ENCODE peak calls at places on chromosomes 13 and 19, in eight cellular contexts. R is GM23338, I is left lung, K is body of pancreas, H is choroid plexus epithelial cell, Z is tibial nerve, E is fibroblast of the aortic adventitia, Y is H1. N is an unnamed sample.

GRCh38 chr19:934865-935422 is 9.1 kb downstream of the ARID3A start:
- DNase-seq in H (peak; percentile 50), I (peak; percentile 97), K (peak; percentile 98), Z (peak; percentile 58), R (no peak), Y (no peak), E (peak; percentile 59), N (peak; percentile 95)

GRCh38 chr19:1171755-1172352 is 2.2 kb downstream of the SBNO2 start:
- DNase-seq in R (no peak), Z (no peak), I (peak; percentile 73), E (peak; percentile 33), H (peak; percentile 31), K (no peak), Y (no peak), N (no peak)

GRCh38 chr13:67229438-67230242 is 496 bp downstream of the PCDH9 start:
- DNase-seq in R (peak; percentile 10), Z (no peak), K (no peak), E (no peak), I (no peak), Y (no peak), H (peak; percentile 37), N (no peak)

GRCh38 chr19:10603873-10604459 is 16.9 kb upstream of the AP1M2 start:
- DNase-seq in H (peak; percentile 69), R (no peak), Z (no peak), K (peak; percentile 43), Y (no peak), E (peak; percentile 13), I (no peak), N (no peak)

GRCh38 chr13:112803422-112803821 is 113.6 kb downstream of the ATP11A start:
- DNase-seq in Z (no peak), H (no peak), K (no peak), Y (no peak), E (no peak), I (no peak), R (no peak), N (no peak)

GRCh38 chr19:46492841-46493235 is 2.8 kb downstream of the PNMA8B start:
- DNase-seq in R (peak; percentile 55), I (no peak), Z (no peak), K (no peak), Y (no peak), H (no peak), E (no peak), N (no peak)

GRCh38 chr19:3691726-3692125 is 8.5 kb downstream of the PIP5K1C start:
- DNase-seq in R (no peak), Y (no peak), H (no peak), E (no peak), K (no peak), Z (no peak), I (peak; percentile 74), N (no peak)

GRCh38 chr19:19406878-19407639 is 1.6 kb downstream of the GATAD2A start:
- DNase-seq in I (no peak), R (no peak), H (peak; percentile 52), E (peak; percentile 53), Z (no peak), K (peak; percentile 58), Y (no peak), N (peak; percentile 45)

GRCh38 chr13:83881917-83882625 is at the start of gene SLITRK1:
- DNase-seq in R (peak; percentile 96), Z (no peak), K (peak; percentile 84), H (peak; percentile 70), E (peak; percentile 63), I (peak; percentile 49), Y (peak; percentile 93), N (peak; percentile 62)

GRCh38 chr13:25958983-25959382 is 92.8 kb downstream of the SHISA2 start:
- DNase-seq in H (no peak), E (no peak), R (no peak), Z (no peak), Y (no peak), I (no peak), K (no peak), N (no peak)

GRCh38 chr19:7970716-7971448 is 27.4 kb upstream of the TIMM44 start:
- DNase-seq in R (peak; percentile 94), Y (peak; percentile 85), I (peak; percentile 46), H (peak; percentile 58), K (no peak), E (peak; percentile 30), Z (no peak), N (no peak)

GRCh38 chr19:6481541-6482342 is at the start of gene DENND1C:
- DNase-seq in R (peak; percentile 74), E (no peak), Z (no peak), H (peak; percentile 32), K (peak; percentile 41), I (peak; percentile 90), Y (peak; percentile 65), N (no peak)

GRCh38 chr19:54428323-54429175 is 13.3 kb downstream of the TTYH1 start:
- DNase-seq in R (no peak), Y (no peak), H (no peak), I (no peak), K (no peak), E (no peak), Z (no peak), N (no peak)

GRCh38 chr13:64819081-64819480 is 2411.1 kb downstream of the PCDH9 start:
- DNase-seq in H (peak; percentile 58), Y (no peak), R (no peak), I (no peak), E (no peak), Z (no peak), K (no peak), N (no peak)

GRCh38 chr13:97021241-97021640 is 27.0 kb upstream of the OXGR1 start:
- DNase-seq in Y (no peak), K (no peak), E (no peak), H (no peak), R (no peak), I (no peak), Z (no peak), N (no peak)

GRCh38 chr19:54136086-54136863 is 1.3 kb upstream of the CNOT3 start:
- DNase-seq in K (no peak), I (peak; percentile 73), E (peak; percentile 19), Z (no peak), H (no peak), R (peak; percentile 61), Y (no peak), N (no peak)

GRCh38 chr13:43132228-43132627 is 108.8 kb downstream of the DNAJC15 start:
- DNase-seq in Z (no peak), H (peak; percentile 78), R (peak; percentile 87), I (no peak), E (peak; percentile 23), Y (no peak), K (peak; percentile 32), N (no peak)

GRCh38 chr13:60572003-60572792 is 175.2 kb downstream of the TDRD3 start:
- DNase-seq in H (peak; percentile 87), Z (no peak), E (peak; percentile 63), Y (no peak), K (no peak), I (no peak), R (peak; percentile 61), N (no peak)

GRCh38 chr19:46426506-46427162 is 2.1 kb downstream of the PNMA8C start:
- DNase-seq in Y (peak; percentile 91), K (peak; percentile 90), H (peak; percentile 88), Z (no peak), I (no peak), R (peak; percentile 94), E (peak; percentile 75), N (no peak)

DNA sequence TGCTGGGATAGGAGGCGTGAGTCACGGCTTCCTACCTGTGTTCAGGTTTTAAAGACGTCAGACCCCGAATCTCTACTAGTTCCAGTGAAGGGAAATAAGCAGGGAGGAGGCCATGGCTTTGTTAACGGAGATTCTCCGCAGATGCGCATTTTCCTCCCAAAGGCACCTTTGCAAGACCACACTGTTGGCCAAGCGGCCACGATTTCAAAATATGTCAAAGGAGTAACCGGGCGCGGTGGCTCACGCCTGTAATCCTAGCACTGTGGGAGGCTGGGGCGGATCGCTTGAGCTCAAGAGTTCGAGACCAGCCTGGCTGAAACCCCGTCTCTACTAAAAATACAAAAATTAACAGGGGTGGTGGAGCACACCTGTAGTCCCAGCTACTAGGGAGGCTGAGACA is 21.9 kb downstream of the ZNF763 start:
- DNase-seq in Y (no peak), I (no peak), R (peak; percentile 30), Z (no peak), K (no peak), H (no peak), E (no peak), N (no peak)
- H3K4me3 ChIP-seq in Y (no peak overlapping the region), I (no peak overlapping the region), R (peak overlapping the region; percentile 96), Z (no peak overlapping the region), K (no peak overlapping the region), H (no peak overlapping the region), E (no peak overlapping the region), N (no peak overlapping the region)

GRCh38 chr19:41872775-41873647 is 4.1 kb upstream of the CD79A start:
- DNase-seq in H (peak; percentile 74), Z (no peak), I (peak; percentile 96), K (peak; percentile 87), R (peak; percentile 96), E (peak; percentile 55), Y (peak; percentile 92), N (peak; percentile 82)
- TF ChIP-seq CTCF in H (peak; percentile 85), Z (peak; percentile 30), I (peak; percentile 66), K (peak; percentile 77), R (peak; percentile 89), E (peak; percentile 66), Y (peak; percentile 87), N (peak; percentile 63)

DNA sequence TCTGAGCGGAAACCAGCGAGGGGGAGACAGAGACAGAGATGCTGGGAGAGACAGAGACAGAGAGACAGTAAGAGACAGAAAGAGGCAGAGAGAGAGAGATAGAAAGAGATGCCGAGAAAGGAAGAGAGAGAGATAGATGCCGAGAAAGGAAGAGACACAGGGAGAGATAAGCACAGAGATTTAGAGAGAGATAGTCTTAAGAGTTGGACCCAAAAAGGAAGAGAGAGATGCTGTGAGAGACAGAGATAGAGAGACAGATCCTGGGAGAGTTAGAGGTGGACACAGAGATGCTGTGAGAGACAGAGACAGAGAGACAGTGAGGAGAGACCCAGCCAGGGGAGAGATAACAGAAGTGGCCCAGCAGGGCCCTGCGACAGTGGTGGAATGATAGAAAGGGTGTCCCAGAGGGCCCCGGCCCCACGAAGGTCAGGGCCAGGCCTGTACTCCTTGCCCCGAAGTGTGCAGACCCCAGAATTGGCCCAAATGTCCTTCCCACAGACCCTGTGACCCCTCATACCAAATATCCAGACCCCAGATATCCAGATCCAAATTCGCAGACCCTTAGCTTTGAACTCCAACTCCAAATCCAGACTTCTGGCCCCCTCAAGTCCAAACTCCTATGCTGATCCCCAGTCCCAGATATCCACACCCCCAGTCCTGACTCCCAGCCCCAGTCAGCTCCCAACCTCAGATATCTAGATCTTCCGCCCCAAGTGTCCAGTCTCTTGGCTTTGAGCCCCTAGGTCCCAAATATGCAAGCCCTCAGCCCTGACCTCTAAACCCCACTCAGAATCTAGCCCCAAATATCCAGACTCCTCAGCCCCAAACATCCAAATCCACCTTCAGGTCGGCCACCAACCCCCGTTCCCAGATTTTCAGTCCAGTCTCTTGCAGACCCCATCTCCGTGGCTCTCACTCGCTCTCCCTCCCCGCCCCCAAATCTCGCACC is 1.1 kb downstream of the ERFL start:
- DNase-seq in K (no peak), I (no peak), Y (no peak), H (no peak), E (no peak), Z (no peak), R (no peak), N (no peak)
- H3K4me3 ChIP-seq in K (no peak overlapping the region), I (no peak overlapping the region), Y (peak overlapping the region; percentile 60), H (no peak overlapping the region), E (no peak overlapping the region), Z (no peak overlapping the region), R (peak overlapping the region; percentile 63), N (peak overlapping the region; percentile 51)

DNA sequence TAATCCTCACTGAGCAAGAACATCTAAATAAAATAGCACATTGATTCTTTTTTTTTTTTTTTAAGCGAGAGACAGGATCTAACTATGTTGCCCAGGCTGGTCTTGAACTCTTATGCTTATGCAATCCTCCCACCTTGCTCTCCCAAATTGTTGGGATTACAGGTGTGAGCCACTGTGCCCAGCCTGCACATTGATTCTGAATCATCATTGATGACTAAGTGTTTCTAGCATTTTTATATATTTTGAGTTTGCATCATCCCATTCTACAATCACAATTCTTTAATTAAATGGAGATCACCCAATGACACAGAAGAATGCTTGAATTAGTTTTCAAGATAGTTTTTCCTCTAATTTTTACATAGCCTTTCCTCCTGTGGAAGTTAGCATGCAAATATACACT is 354.1 kb downstream of the KLF5 start:
- DNase-seq in R (no peak), H (no peak), Z (no peak), Y (no peak), I (no peak), K (no peak), E (no peak), N (no peak)
- TF ChIP-seq CTCF in R (no peak), H (no peak), Z (no peak), Y (no peak), I (no peak), K (no peak), E (no peak), N (no peak)